ENCODE peak calls at places on chromosomes 4 and X, in eight cellular contexts. X is fibroblast of mammary gland, S is GM12865, Z is fibroblast of pulmonary artery, B is tibial artery, J is lower lobe of right lung, Y is upper lobe of right lung, P is AG04450. L is an unnamed sample.

GRCh38 chr4:39319678-39320077 is 46.5 kb downstream of the RFC1 start:
- DNase-seq in P (peak), Y (no peak), Z (peak), B (no peak), S (no peak), X (peak), J (no peak), L (peak)

GRCh38 chr4:148540622-148541326 is 98.6 kb upstream of the NR3C2 start:
- DNase-seq in J (no peak), B (no peak), S (no peak), Y (no peak), P (no peak), Z (no peak), X (no peak), L (no peak)

GRCh38 chrX:54495814-54496516 is at the start of gene FGD1:
- DNase-seq in B (peak), X (peak), Z (peak), J (peak), P (no peak), S (peak), Y (peak), L (peak)

GRCh38 chr4:76420901-76421581 is at the start of gene CCDC158:
- DNase-seq in Y (no peak), J (no peak), Z (no peak), X (no peak), B (no peak), S (no peak), P (no peak), L (no peak)

GRCh38 chrX:140050906-140051305 is 85.6 kb upstream of the CXorf66 start:
- DNase-seq in B (no peak), Y (no peak), Z (peak), X (peak), P (no peak), J (no peak), S (no peak), L (peak)

GRCh38 chr4:76733380-76733779 is 164.6 kb downstream of the SOWAHB start:
- DNase-seq in Y (no peak), P (no peak), J (no peak), X (no peak), S (peak), B (no peak), Z (no peak), L (no peak)

GRCh38 chr4:154164931-154165839 is 326.4 kb downstream of the DCHS2 start:
- DNase-seq in P (peak), J (no peak), X (peak), S (peak), Z (peak), B (peak), Y (no peak), L (peak)

GRCh38 chr4:128241425-128241913 is 46.1 kb downstream of the PGRMC2 start:
- DNase-seq in P (peak), X (peak), Z (peak), B (no peak), J (no peak), S (no peak), Y (no peak), L (peak)

GRCh38 chr4:6561706-6562371 is 13.2 kb upstream of the MAN2B2 start:
- DNase-seq in J (no peak), B (no peak), Y (no peak), P (no peak), X (no peak), S (no peak), Z (no peak), L (no peak)

GRCh38 chrX:143621276-143621675 is 14.6 kb downstream of the SLITRK4 start:
- DNase-seq in S (no peak), Y (no peak), X (no peak), P (no peak), Z (no peak), J (no peak), B (no peak), L (no peak)

GRCh38 chrX:110795645-110796510 is at the start of gene CHRDL1:
- DNase-seq in X (peak), Z (no peak), S (no peak), J (peak), B (peak), P (no peak), Y (peak), L (no peak)

GRCh38 chr4:31411606-31412005 is 691.4 kb downstream of the PCDH7 start:
- DNase-seq in Z (no peak), P (no peak), Y (no peak), J (no peak), S (no peak), X (peak), B (no peak), L (no peak)

GRCh38 chrX:18351774-18352173 is 2.7 kb downstream of the SCML2 start:
- DNase-seq in P (no peak), Y (no peak), S (no peak), X (no peak), B (no peak), Z (no peak), J (no peak), L (no peak)

GRCh38 chr4:23878912-23879732 is 10.7 kb downstream of the PPARGC1A start:
- DNase-seq in Z (no peak), J (no peak), X (no peak), S (no peak), P (no peak), B (no peak), Y (no peak), L (peak)

GRCh38 chr4:137427411-137427810 is 104.9 kb downstream of the PCDH18 start:
- DNase-seq in P (no peak), B (no peak), X (peak), Y (no peak), J (no peak), S (no peak), Z (no peak), L (peak)

GRCh38 chr4:120144634-120145033 is 78.0 kb upstream of the MAD2L1 start:
- DNase-seq in P (no peak), Z (no peak), Y (no peak), B (no peak), S (no peak), X (no peak), J (no peak), L (no peak)

GRCh38 chr4:185040523-185040922 is 22.2 kb downstream of the HELT start:
- DNase-seq in Y (no peak), P (no peak), Z (no peak), S (no peak), X (no peak), J (no peak), B (no peak), L (no peak)

GRCh38 chr4:59598233-59598618 is 1601.9 kb upstream of the ADGRL3 start:
- DNase-seq in B (no peak), Y (peak), X (no peak), Z (no peak), P (no peak), J (no peak), S (no peak), L (no peak)

GRCh38 chr4:14022428-14022827 is 394.9 kb upstream of the BOD1L1 start:
- DNase-seq in P (no peak), Z (peak), X (peak), B (no peak), Y (no peak), J (no peak), S (no peak), L (peak)

GRCh38 chrX:42247241-42247640 is 323.9 kb upstream of the CASK start:
- DNase-seq in S (peak), B (no peak), Z (peak), X (no peak), Y (no peak), J (no peak), P (no peak), L (peak)

GRCh38 chrX:32745323-32745722 is 466.0 kb downstream of the DMD start:
- DNase-seq in J (no peak), B (no peak), Z (peak), X (no peak), S (no peak), P (no peak), Y (no peak), L (no peak)

GRCh38 chrX:133965321-133965720 is 20.1 kb downstream of the GPC3 start:
- DNase-seq in S (no peak), J (no peak), X (no peak), P (no peak), Z (no peak), Y (no peak), B (no peak), L (no peak)

GRCh38 chrX:133958997-133959688 is 26.3 kb downstream of the GPC3 start:
- DNase-seq in P (no peak), Y (no peak), S (no peak), Z (peak), X (peak), J (no peak), B (no peak), L (no peak)

GRCh38 chrX:133956570-133957340 is 28.6 kb downstream of the GPC3 start:
- DNase-seq in Z (no peak), P (no peak), Y (no peak), J (no peak), B (no peak), X (no peak), S (no peak), L (no peak)

GRCh38 chrX:133961046-133961445 is 24.3 kb downstream of the GPC3 start:
- DNase-seq in P (no peak), J (no peak), Z (no peak), B (no peak), X (no peak), S (no peak), Y (no peak), L (no peak)

DNA sequence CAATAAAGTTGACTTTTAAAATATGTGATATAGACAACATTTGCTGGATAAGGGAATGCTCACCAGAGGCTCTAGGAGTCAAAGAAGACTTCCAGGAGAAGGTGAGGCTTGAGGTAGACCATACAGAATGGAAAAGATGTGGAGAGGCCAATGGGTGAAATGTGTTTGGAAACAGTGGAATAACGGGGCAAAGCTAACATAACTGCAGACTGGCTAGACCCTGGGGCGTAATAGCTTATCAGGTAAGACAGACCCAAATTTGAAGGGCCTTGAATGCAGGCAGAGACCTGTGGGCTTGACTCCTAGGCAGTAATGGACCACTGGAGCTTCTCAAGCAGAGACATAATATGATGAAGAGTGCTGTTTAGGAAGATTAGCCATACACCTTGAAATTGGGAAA is 25.4 kb downstream of the GPC3 start:
- DNase-seq in S (no peak), Y (no peak), Z (no peak), X (no peak), P (no peak), B (no peak), J (no peak), L (no peak)
- H3K4me3 ChIP-seq in S (no peak), Y (no peak), Z (no peak), X (no peak), P (no peak), B (no peak), J (no peak), L (no peak)

GRCh38 chr4:55635760-55636621 is at the start of gene NMU:
- DNase-seq in Y (peak), B (peak), P (no peak), Z (peak), J (peak), X (peak), S (peak), L (peak)
- TF ChIP-seq CTCF in Y (no peak), B (no peak), P (no peak), Z (no peak), J (peak), X (no peak), S (peak), L (no peak)

DNA sequence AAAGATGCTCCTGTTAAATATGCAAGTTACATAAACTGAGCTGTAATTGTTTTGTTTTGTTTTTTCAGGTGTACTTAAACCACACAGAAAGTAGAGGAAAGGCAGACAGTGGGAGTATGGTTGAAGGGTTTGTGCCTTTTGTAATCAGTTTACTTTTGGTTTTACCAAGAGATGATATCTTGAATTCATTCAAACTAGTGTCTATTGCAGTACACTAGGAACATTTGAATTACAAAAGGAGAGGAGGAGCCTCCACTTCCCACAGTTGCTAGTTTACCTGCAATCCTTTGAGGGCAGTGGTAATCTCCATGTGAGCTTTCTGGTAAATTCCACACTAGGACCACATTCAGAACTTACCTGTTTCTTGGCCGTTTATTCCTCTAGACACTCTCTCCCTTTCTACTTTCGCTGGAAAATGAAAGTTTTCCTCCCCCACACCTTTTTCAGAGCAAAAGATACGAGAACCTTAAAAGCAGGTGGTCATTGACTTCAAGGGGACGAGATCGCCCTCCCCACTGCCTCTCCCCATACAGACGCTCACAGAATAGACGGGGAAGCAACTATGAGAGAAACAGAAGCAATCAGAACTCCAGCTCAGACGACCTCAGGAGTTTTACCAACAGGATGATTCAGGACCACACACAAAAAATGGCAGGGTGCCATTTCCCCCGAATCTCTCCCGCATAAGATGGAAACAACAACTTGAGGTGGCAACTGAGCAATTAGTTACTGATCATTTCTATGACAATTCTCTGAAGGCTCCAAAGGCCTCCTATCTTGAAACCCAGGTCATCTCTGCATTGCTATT is 3.3 kb downstream of the RBM47 start:
- DNase-seq in Z (peak), B (no peak), X (peak), J (no peak), Y (no peak), P (no peak), S (peak), L (peak)
- H3K4me3 ChIP-seq in Z (no peak), B (no peak), X (no peak), J (peak), Y (peak), P (no peak), S (peak), L (no peak)

GRCh38 chr4:41212221-41213203 is 1.8 kb downstream of the APBB2 start:
- DNase-seq in Y (no peak), B (peak), J (no peak), Z (peak), X (peak), S (peak), P (no peak), L (peak)
- TF ChIP-seq CTCF in Y (peak), B (peak), J (peak), Z (peak), X (peak), S (peak), P (peak), L (peak)

GRCh38 chr4:101790521-101791188 is at the start of gene BANK1:
- DNase-seq in Y (peak), J (peak), X (no peak), S (peak), Z (peak), P (no peak), B (peak), L (peak)
- H3K4me3 ChIP-seq in Y (peak), J (peak), X (peak), S (peak), Z (peak), P (peak), B (peak), L (peak)

DNA sequence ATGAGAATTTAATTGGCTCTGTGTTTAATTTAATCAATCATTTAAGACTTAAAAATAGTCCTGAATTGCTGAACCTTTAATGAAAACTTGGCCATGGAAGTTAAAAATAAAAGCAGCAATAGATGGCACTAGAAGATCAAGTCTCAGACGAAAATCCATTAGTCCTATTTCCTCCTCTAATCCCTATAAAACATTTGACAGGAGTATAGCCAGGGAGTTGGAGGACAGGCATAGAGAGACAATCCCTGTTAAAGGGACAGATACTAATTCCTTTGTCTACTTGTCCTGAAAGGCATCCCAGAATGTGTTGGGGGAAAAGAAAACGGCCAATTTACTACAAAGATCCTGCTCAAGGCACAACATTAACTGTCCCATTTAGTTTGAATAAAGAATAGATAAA is 276.3 kb upstream of the TACR3 start:
- DNase-seq in Z (peak), X (peak), P (no peak), B (no peak), Y (no peak), J (no peak), S (no peak), L (no peak)
- TF ChIP-seq CTCF in Z (no peak), X (no peak), P (no peak), B (no peak), Y (no peak), J (no peak), S (no peak), L (no peak)

GRCh38 chr4:118905546-118905945 is 16.9 kb downstream of the SYNPO2 start:
- DNase-seq in Z (peak), X (no peak), B (no peak), Y (no peak), P (no peak), S (no peak), J (no peak), L (no peak)

GRCh38 chr4:118904935-118905334 is 16.3 kb downstream of the SYNPO2 start:
- DNase-seq in Z (peak), Y (no peak), B (no peak), X (peak), J (no peak), P (no peak), S (no peak), L (peak)

GRCh38 chr4:118898684-118899138 is 10.1 kb downstream of the SYNPO2 start:
- DNase-seq in Y (no peak), J (no peak), S (no peak), P (no peak), X (peak), Z (no peak), B (peak), L (no peak)

GRCh38 chr4:118909173-118909956 is 20.7 kb downstream of the SYNPO2 start:
- DNase-seq in B (no peak), X (no peak), Y (no peak), J (no peak), P (no peak), Z (no peak), S (no peak), L (no peak)

GRCh38 chr4:118904418-118904817 is 15.8 kb downstream of the SYNPO2 start:
- DNase-seq in J (no peak), B (no peak), X (no peak), P (no peak), S (no peak), Y (no peak), Z (peak), L (no peak)
- H3K4me3 ChIP-seq in J (no peak), B (peak), X (no peak), P (no peak), S (no peak), Y (no peak), Z (no peak), L (no peak)

GRCh38 chrX:103586314-103586646 is 965 bp downstream of the TCEAL4 start:
- DNase-seq in B (no peak), Z (peak), S (peak), X (no peak), J (peak), P (no peak), Y (peak), L (no peak)
- TF ChIP-seq CTCF in B (no peak), Z (no peak), S (no peak), X (no peak), J (no peak), P (no peak), Y (no peak), L (no peak)